ENCODE peak calls at places on chromosome 15, in five cellular contexts. Y is activated CD4-positive, alpha-beta T cell treated with anti-CD3 and anti-CD28 coated beads, Interleukin-2, amount 10 ng/mL, durations not matched to agents 7 days and 5 days; Q is left ventricle myocardium superior; B is BE2C; F is PC-3. R is an unnamed sample.

GRCh38 chr15:35173444-35174118 is 88.5 kb upstream of the NANOGP8 start:
- DNase-seq in Y (no peak), Q (no peak), B (no peak), F (peak), R (no peak)

GRCh38 chr15:77818484-77819270 is 186.0 kb upstream of the LINGO1 start:
- DNase-seq in Y (no peak), Q (no peak), B (peak), F (no peak), R (no peak)

GRCh38 chr15:69703495-69704187 is 251.0 kb downstream of the RPLP1 start:
- DNase-seq in Y (no peak), Q (no peak), B (no peak), F (no peak), R (no peak)

GRCh38 chr15:59960318-59960717 is 43.8 kb upstream of the FOXB1 start:
- DNase-seq in Y (no peak), Q (no peak), B (no peak), F (no peak), R (no peak)

GRCh38 chr15:42364529-42364928 is 5.2 kb downstream of the CAPN3 start:
- DNase-seq in Y (no peak), Q (no peak), B (peak), F (no peak), R (no peak)

GRCh38 chr15:67331676-67332075 is 77.1 kb downstream of the IQCH start:
- DNase-seq in Y (no peak), Q (no peak), B (no peak), F (no peak), R (peak)

GRCh38 chr15:68786753-68787152 is 33.9 kb downstream of the ANP32A start:
- DNase-seq in Y (no peak), Q (no peak), B (no peak), F (no peak), R (no peak)

GRCh38 chr15:99993262-99993661 is 260.0 kb upstream of the LYSMD4 start:
- DNase-seq in Y (no peak), Q (no peak), B (no peak), F (no peak), R (no peak)

GRCh38 chr15:26894181-26894580 is 27.3 kb downstream of the GABRA5 start:
- DNase-seq in Y (no peak), Q (no peak), B (no peak), F (no peak), R (no peak)

GRCh38 chr15:58043192-58043903 is 22.2 kb downstream of the ALDH1A2 start:
- DNase-seq in Y (peak), Q (peak), B (peak), F (peak), R (peak)

GRCh38 chr15:90859234-90860131 is 8.9 kb upstream of the FURIN start:
- DNase-seq in Y (no peak), Q (no peak), B (no peak), F (no peak), R (no peak)

GRCh38 chr15:81072551-81072950 is 61.5 kb upstream of the CFAP161 start:
- DNase-seq in Y (no peak), Q (no peak), B (no peak), F (peak), R (no peak)

GRCh38 chr15:55060831-55061230 is 135.9 kb downstream of the RSL24D1 start:
- DNase-seq in Y (no peak), Q (no peak), B (no peak), F (no peak), R (no peak)

GRCh38 chr15:92336588-92336987 is 57.1 kb upstream of the ST8SIA2 start:
- DNase-seq in Y (no peak), Q (peak), B (no peak), F (no peak), R (peak)

GRCh38 chr15:91981802-91982201 is 128.3 kb downstream of the SLCO3A1 start:
- DNase-seq in Y (no peak), Q (no peak), B (no peak), F (no peak), R (no peak)

GRCh38 chr15:87707581-87708130 is 548.9 kb downstream of the NTRK3 start:
- DNase-seq in Y (no peak), Q (no peak), B (no peak), F (no peak), R (no peak)